ENCODE peak calls at places on chromosomes 11 and 22, in four cellular contexts. G is HepG2, R is K562, N is A549. B is an unnamed sample.

GRCh38 chr11:17601206-17602075 is 54.4 kb downstream of the OTOG start:
- DNase-seq in N (no peak), G (no peak), R (peak), B (no peak)

GRCh38 chr11:70043482-70043881 is 34.6 kb upstream of the ANO1 start:
- DNase-seq in R (no peak), G (no peak), N (no peak), B (no peak)

GRCh38 chr11:116540645-116541044 is 232.1 kb downstream of the BUD13 start:
- DNase-seq in R (no peak), G (no peak), N (no peak), B (no peak)

GRCh38 chr11:65355013-65355775 is 643 bp downstream of the TIGD3 start:
- DNase-seq in N (peak), R (peak), G (peak), B (peak)

GRCh38 chr11:130001491-130002351 is 914 bp downstream of the PRDM10 start:
- DNase-seq in G (peak), N (peak), R (no peak), B (no peak)

GRCh38 chr22:37552560-37553163 is 7.6 kb upstream of the CDC42EP1 start:
- DNase-seq in N (no peak), R (peak), G (no peak), B (peak)

GRCh38 chr11:130916238-130916855 is at the start of gene SNX19:
- DNase-seq in N (peak), R (peak), G (no peak), B (peak)

GRCh38 chr11:124890701-124891389 is 6.8 kb downstream of the ROBO4 start:
- DNase-seq in R (no peak), N (no peak), G (no peak), B (no peak)

GRCh38 chr11:80320765-80321164 is 879.9 kb upstream of the TENM4 start:
- DNase-seq in R (no peak), N (no peak), G (no peak), B (no peak)

GRCh38 chr11:87038235-87038960 is 664 bp downstream of the TMEM135 start:
- DNase-seq in N (no peak), R (no peak), G (no peak), B (no peak)

GRCh38 chr11:67299471-67300191 is 3.7 kb upstream of the SSH3 start:
- DNase-seq in N (no peak), G (no peak), R (no peak), B (no peak)

GRCh38 chr11:64163951-64164350 is 2.0 kb downstream of the MACROD1 start:
- DNase-seq in G (no peak), R (no peak), N (no peak), B (no peak)

GRCh38 chr11:102451693-102452460 is 688 bp downstream of the TMEM123 start:
- DNase-seq in R (peak), G (peak), N (peak), B (no peak)

GRCh38 chr11:64976651-64977050 is 4.7 kb upstream of the MAJIN start:
- DNase-seq in G (no peak), N (no peak), R (no peak), B (no peak)

GRCh38 chr11:105838668-105839403 is 183.2 kb downstream of the MSANTD4 start:
- DNase-seq in G (no peak), R (no peak), N (no peak), B (no peak)

GRCh38 chr11:122717264-122717867 is 61.8 kb downstream of the UBASH3B start:
- DNase-seq in R (no peak), N (no peak), G (no peak), B (no peak)

GRCh38 chr11:55726715-55727324 is 46.4 kb upstream of the OR5D13 start:
- DNase-seq in R (peak), N (no peak), G (no peak), B (no peak)

GRCh38 chr22:46674367-46674781 is 54.2 kb downstream of the GRAMD4 start:
- DNase-seq in G (no peak), N (no peak), R (no peak), B (no peak)

GRCh38 chr22:46584081-46584903 is 35.9 kb upstream of the GRAMD4 start:
- DNase-seq in R (no peak), G (no peak), N (no peak), B (peak)

GRCh38 chr11:15473954-15474837 is 359.5 kb downstream of the INSC start:
- DNase-seq in N (no peak), G (no peak), R (no peak), B (no peak)

GRCh38 chr22:42001127-42001526 is 2.5 kb downstream of the WBP2NL start:
- DNase-seq in N (no peak), R (no peak), G (no peak), B (no peak)

GRCh38 chr11:3037041-3037944 is 19.9 kb downstream of the CARS1 start:
- DNase-seq in R (peak), N (peak), G (peak), B (peak)

GRCh38 chr22:40928657-40929056 is 22.5 kb upstream of the RBX1 start:
- DNase-seq in G (no peak), N (no peak), R (peak), B (no peak)

GRCh38 chr11:79235696-79236095 is 205.1 kb downstream of the TENM4 start:
- DNase-seq in R (no peak), G (no peak), N (no peak), B (no peak)

GRCh38 chr22:30335236-30335635 is 8.5 kb upstream of the TBC1D10A start:
- DNase-seq in G (no peak), N (no peak), R (no peak), B (no peak)

GRCh38 chr11:46391578-46392420 is at the start of gene CHRM4:
- DNase-seq in N (peak), R (peak), G (peak), B (no peak)

GRCh38 chr22:48919187-48919590 is 908.5 kb downstream of the BRD1 start:
- DNase-seq in N (no peak), G (no peak), R (no peak), B (no peak)

GRCh38 chr22:26952654-26953379 is 295.4 kb downstream of the MIAT start:
- DNase-seq in N (no peak), G (no peak), R (no peak), B (peak)

GRCh38 chr11:3156661-3157311 is 8.3 kb downstream of the OSBPL5 start:
- DNase-seq in G (no peak), R (no peak), N (no peak), B (no peak)

GRCh38 chr11:108576523-108576922 is 17.0 kb downstream of the EXPH5 start:
- DNase-seq in G (no peak), R (no peak), N (no peak), B (no peak)

GRCh38 chr22:26463688-26464087 is 19.9 kb downstream of the HPS4 start:
- DNase-seq in G (no peak), N (no peak), R (no peak), B (no peak)

GRCh38 chr11:31655483-31655882 is 145.9 kb downstream of the ELP4 start:
- DNase-seq in G (peak), R (no peak), N (peak), B (no peak)

GRCh38 chr22:24683671-24684070 is 80.7 kb downstream of the GGT1 start:
- DNase-seq in R (no peak), N (no peak), G (no peak), B (no peak)

GRCh38 chr11:17574799-17575144 is 27.7 kb downstream of the OTOG start:
- DNase-seq in R (no peak), G (no peak), N (no peak), B (peak)

GRCh38 chr11:63682045-63682915 is 980 bp downstream of the RTN3 start:
- DNase-seq in N (peak), R (peak), G (peak), B (no peak)

GRCh38 chr11:102157219-102157618 is 47.0 kb downstream of the YAP1 start:
- DNase-seq in R (no peak), N (no peak), G (peak), B (no peak)

GRCh38 chr22:25780673-25781072 is 38.7 kb downstream of the MYO18B start:
- DNase-seq in G (no peak), N (no peak), R (no peak), B (no peak)

GRCh38 chr11:68213135-68213515 is at the start of gene KMT5B:
- DNase-seq in N (no peak), R (no peak), G (no peak), B (peak)

GRCh38 chr22:19178659-19179471 is at the start of gene SLC25A1:
- DNase-seq in N (peak), R (peak), G (peak), B (peak)

GRCh38 chr11:128575956-128576340 is 11.4 kb downstream of the ETS1 start:
- DNase-seq in N (no peak), G (no peak), R (no peak), B (no peak)

GRCh38 chr11:128576555-128576954 is 10.8 kb downstream of the ETS1 start:
- DNase-seq in R (no peak), G (no peak), N (no peak), B (no peak)

GRCh38 chr11:128573674-128574073 is 13.7 kb downstream of the ETS1 start:
- DNase-seq in R (no peak), G (no peak), N (no peak), B (no peak)

GRCh38 chr11:128574576-128575011 is 12.8 kb downstream of the ETS1 start:
- DNase-seq in G (no peak), R (no peak), N (no peak), B (no peak)

DNA sequence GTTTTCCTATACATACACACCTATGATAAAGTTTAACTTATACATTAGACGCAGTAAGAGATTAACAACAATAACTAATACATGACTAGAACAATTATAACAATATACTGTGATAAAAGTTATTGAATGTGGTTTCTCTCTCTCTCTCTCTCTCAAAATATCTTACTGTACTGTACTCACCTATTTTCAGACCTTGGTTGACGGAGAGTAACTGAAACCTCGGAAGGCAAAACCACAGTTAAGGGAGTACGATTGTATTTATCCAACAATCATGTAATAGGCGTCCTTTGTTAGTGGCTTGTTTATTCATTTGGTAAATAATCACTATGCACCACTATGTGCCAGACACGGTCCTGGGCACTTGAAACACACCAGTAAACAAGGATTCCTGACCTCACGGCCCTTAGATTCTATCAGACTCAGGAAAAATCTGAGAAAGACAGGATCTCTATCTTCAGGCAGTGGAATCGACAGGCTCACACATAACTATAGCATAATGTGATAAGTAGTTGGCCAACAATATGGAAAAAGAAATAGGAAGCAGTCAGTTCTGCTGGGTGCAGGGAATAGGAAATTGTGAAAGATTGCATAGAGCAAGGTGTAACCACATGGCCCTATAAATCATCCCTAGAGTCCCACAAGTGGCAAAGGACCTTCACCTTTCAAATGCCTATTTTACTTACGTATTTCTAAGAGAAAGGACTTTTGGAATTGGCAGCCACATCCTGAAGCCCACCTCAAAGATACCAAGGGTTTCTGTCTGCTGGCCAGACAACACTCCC is 12.0 kb downstream of the ETS1 start:
- DNase-seq in G (no peak), R (no peak), N (no peak), B (no peak)
- TF ChIP-seq RNF2 in G (no peak), R (no peak), N (no peak), B (no peak)

DNA sequence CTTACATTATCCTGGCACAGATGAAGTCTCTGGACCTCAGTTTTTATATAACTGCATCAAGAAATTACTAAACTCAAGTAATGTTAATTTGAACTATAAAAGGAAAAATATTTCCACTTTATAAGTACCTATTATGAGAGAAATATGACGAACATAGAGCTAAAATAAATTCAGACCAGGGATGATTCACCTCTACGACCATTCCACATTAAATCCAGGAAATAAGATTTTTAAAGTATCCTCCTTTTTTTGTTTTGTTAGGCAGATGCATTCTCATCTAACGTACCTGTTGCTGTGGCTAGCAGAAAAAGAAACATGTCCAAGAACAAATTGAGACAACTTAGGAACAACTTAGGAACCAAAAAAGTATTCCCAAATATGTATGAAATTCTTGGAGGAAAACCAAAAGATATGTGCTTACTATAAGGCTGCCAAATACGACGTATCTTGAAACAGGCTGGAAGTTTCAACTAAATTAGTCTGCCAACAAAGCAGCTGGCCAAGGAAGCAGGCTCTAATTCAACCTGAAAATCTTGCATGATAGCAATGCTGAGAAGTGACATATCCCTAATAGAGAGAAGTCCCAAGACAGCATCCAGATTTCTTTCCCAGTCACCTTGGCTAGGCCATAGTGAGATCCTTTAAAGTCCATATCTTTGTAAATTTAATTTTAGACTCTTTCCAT is 15.7 kb downstream of the SPTY2D1 start:
- DNase-seq in G (no peak), R (no peak), N (no peak), B (no peak)
- H3K4me2 ChIP-seq in G (no peak), R (no peak), N (no peak), B (no peak)

GRCh38 chr22:43170131-43170480 is 16.8 kb downstream of the TTLL12 start:
- DNase-seq in R (no peak), N (no peak), G (no peak), B (no peak)
- TF ChIP-seq RNF2 in R (no peak), N (no peak), G (no peak), B (no peak)

GRCh38 chr11:57764972-57765371 is 3.4 kb downstream of the CTNND1 start:
- DNase-seq in N (no peak), G (no peak), R (peak), B (no peak)
- H3K4me2 ChIP-seq in N (peak), G (peak), R (peak), B (peak)

DNA sequence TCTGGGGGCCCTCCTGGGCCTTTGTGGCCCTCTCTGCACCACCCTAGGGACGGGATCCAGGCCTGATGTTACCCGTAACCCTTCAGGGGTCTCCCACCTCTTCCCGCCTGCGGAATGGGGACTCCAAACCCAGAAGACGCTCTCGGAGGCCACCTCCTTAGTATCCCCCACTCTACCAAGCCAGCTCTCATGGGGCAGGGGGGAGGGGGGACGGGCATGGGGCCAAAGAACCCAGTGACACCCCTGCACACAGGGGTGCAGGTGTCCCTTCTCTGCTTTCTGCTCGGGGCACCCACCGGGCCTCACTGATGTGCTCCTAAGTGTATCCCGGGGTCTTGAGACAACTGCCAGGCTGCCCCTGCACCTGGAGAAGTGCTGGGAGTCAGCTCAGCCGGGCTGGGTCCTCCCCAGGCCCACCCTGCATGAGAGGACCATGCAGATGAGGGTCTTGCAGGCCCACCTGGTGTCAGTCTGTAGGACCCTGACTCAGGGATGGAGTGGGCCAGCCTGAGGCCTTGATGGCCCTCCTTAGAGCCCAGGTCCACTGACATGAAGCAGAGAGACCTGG is 176.9 kb downstream of the IGLL1 start:
- DNase-seq in N (no peak), R (peak), G (no peak), B (no peak)
- TF ChIP-seq RNF2 in N (no peak), R (no peak), G (no peak), B (no peak)

GRCh38 chr22:22935546-22936157 is 48.0 kb downstream of the IGLL5 start:
- DNase-seq in N (no peak), G (no peak), R (peak), B (no peak)
- H3K4me2 ChIP-seq in N (no peak), G (no peak), R (no peak), B (no peak)

GRCh38 chr11:120184946-120185677 is 25.7 kb upstream of the OAF start:
- DNase-seq in N (no peak), R (no peak), G (peak), B (peak)

GRCh38 chr11:120186408-120186798 is 24.4 kb upstream of the OAF start:
- DNase-seq in R (no peak), G (no peak), N (no peak), B (no peak)

GRCh38 chr11:120186799-120187591 is 23.8 kb upstream of the OAF start:
- DNase-seq in G (peak), R (no peak), N (no peak), B (no peak)

GRCh38 chr11:120184371-120184945 is 26.4 kb upstream of the OAF start:
- DNase-seq in N (no peak), G (no peak), R (no peak), B (peak)

DNA sequence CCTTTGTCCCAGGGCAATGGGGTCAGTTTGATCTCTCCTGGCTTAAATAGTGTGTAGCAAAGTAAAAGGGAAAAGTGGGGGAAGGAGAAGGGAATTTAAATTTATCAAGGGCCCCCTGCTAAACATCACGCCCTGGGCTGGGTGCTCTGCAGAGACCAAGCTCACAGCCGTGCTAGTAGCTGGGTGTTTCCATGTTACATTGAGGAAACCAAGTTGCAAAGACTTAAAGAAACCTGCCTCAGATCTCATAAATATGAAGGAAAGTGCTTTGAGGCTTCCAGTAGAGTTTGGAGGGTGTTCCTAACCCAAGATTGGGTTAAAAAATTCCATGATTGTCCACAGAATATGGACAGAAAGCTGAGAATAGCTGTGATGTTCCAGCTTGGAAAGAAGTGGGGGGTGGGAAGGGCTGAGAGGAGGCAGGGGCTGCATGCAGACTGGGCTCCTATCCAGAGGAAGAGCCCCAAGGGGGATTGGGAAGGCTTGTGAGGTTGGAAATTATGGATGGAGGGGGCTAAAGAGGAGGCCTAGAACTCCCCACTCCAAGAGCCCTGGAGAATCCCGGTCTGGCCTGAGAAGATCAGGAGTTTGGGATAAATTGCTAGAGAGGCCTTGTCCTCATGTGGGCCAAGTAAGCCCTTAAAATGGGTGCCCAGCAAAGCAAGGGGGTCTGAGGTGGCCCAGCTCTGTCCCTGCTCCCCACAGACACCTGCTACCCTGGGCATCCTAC is 25.0 kb upstream of the OAF start:
- DNase-seq in N (no peak), R (no peak), G (no peak), B (no peak)
- TF ChIP-seq RNF2 in N (no peak), R (no peak), G (no peak), B (no peak)

GRCh38 chr22:23037429-23038333 is 32.6 kb upstream of the GNAZ start:
- DNase-seq in R (peak), G (no peak), N (no peak), B (no peak)

GRCh38 chr22:23033116-23033905 is 37.0 kb upstream of the GNAZ start:
- DNase-seq in R (no peak), G (no peak), N (no peak), B (no peak)

GRCh38 chr22:23036684-23037428 is 33.5 kb upstream of the GNAZ start:
- DNase-seq in R (peak), G (peak), N (no peak), B (no peak)

GRCh38 chr22:23034621-23035556 is 35.4 kb upstream of the GNAZ start:
- DNase-seq in R (peak), N (no peak), G (no peak), B (no peak)

GRCh38 chr22:23035557-23036277 is 34.6 kb upstream of the GNAZ start:
- DNase-seq in G (no peak), N (no peak), R (peak), B (no peak)
- H3K4me2 ChIP-seq in G (no peak), N (no peak), R (peak), B (no peak)

B was measured in H1.